ENCODE peak calls at places on chromosomes 2 and 18, in five cellular contexts. C is endothelial cell, Y is GM12891, L is mucosa of gallbladder, E is RCC 7860. N is an unnamed sample.

GRCh38 chr18:71541643-71542042 is 1002.5 kb downstream of the CBLN2 start:
- DNase-seq in Y (no peak), E (no peak), C (no peak), L (no peak), N (no peak)

GRCh38 chr2:200609027-200609614 is 23.3 kb downstream of the AOX1 start:
- DNase-seq in Y (no peak), L (no peak), C (no peak), E (peak), N (no peak)

GRCh38 chr18:23357992-23358594 is 95.0 kb upstream of the RIOK3 start:
- DNase-seq in C (no peak), L (peak), Y (no peak), E (no peak), N (no peak)

GRCh38 chr2:151828890-151829324 is 686 bp upstream of the ARL5A start:
- DNase-seq in L (no peak), Y (no peak), C (no peak), E (no peak), N (no peak)

GRCh38 chr2:108958632-108959341 is 30.2 kb downstream of the EDAR start:
- DNase-seq in E (no peak), C (no peak), Y (no peak), L (no peak), N (no peak)

GRCh38 chr2:84938194-84938879 is 32.6 kb upstream of the KCMF1 start:
- DNase-seq in Y (no peak), E (peak), C (no peak), L (no peak), N (no peak)

GRCh38 chr18:48022531-48023330 is 92.3 kb upstream of the SMAD2 start:
- DNase-seq in E (peak), Y (peak), C (peak), L (no peak), N (peak)

GRCh38 chr2:120239488-120240287 is 13.0 kb upstream of the RALB start:
- DNase-seq in L (no peak), Y (no peak), C (peak), E (peak), N (no peak)

GRCh38 chr2:6642011-6642410 is 223.7 kb downstream of the CMPK2 start:
- DNase-seq in Y (no peak), E (no peak), L (no peak), C (no peak), N (no peak)

GRCh38 chr2:37916512-37917082 is 8.5 kb upstream of the RMDN2 start:
- DNase-seq in E (no peak), L (peak), Y (no peak), C (no peak), N (no peak)

GRCh38 chr2:33268246-33268831 is 208.1 kb upstream of the RASGRP3 start:
- DNase-seq in E (no peak), C (no peak), L (no peak), Y (no peak), N (no peak)

GRCh38 chr18:62663731-62664336 is 51.5 kb upstream of the PHLPP1 start:
- DNase-seq in L (no peak), E (peak), Y (peak), C (no peak), N (no peak)

GRCh38 chr2:219769044-219770030 is 141.9 kb downstream of the SLC4A3 start:
- DNase-seq in C (no peak), Y (no peak), E (no peak), L (no peak), N (no peak)

GRCh38 chr18:27240383-27240782 is 55.3 kb upstream of the CHST9 start:
- DNase-seq in L (no peak), Y (no peak), C (no peak), E (no peak), N (no peak)

GRCh38 chr2:219175928-219176817 is 552 bp downstream of the CNPPD1 start:
- DNase-seq in Y (no peak), L (peak), C (no peak), E (peak), N (no peak)

GRCh38 chr18:6205706-6206105 is 209.0 kb downstream of the L3MBTL4 start:
- DNase-seq in L (no peak), Y (no peak), C (no peak), E (no peak), N (no peak)

GRCh38 chr2:26001743-26002341 is 19.5 kb upstream of the KIF3C start:
- DNase-seq in C (no peak), E (no peak), Y (no peak), L (peak), N (peak)

GRCh38 chr2:201768918-201769317 is 11.8 kb downstream of the ALS2 start:
- DNase-seq in E (no peak), Y (no peak), C (no peak), L (no peak), N (no peak)

GRCh38 chr2:174059178-174059874 is 94.2 kb upstream of the SP3 start:
- DNase-seq in L (no peak), Y (no peak), C (no peak), E (no peak), N (peak)

GRCh38 chr2:216116418-216116817 is 7.3 kb downstream of the XRCC5 start:
- DNase-seq in L (no peak), E (no peak), Y (no peak), C (no peak), N (no peak)

GRCh38 chr2:85886585-85886984 is 2.2 kb downstream of the ST3GAL5 start:
- DNase-seq in E (peak), Y (no peak), C (no peak), L (peak), N (peak)

GRCh38 chr18:59921384-59921891 is 21.6 kb downstream of the PMAIP1 start:
- DNase-seq in E (peak), C (no peak), Y (no peak), L (no peak), N (peak)

GRCh38 chr2:9837451-9837850 is 5.8 kb upstream of the TAF1B start:
- DNase-seq in Y (no peak), E (no peak), L (no peak), C (no peak), N (no peak)

GRCh38 chr2:27023740-27024139 is 9.0 kb upstream of the TMEM214 start:
- DNase-seq in Y (no peak), C (no peak), E (no peak), L (no peak), N (no peak)

GRCh38 chr2:74513605-74514367 is 464 bp upstream of the TLX2 start:
- DNase-seq in Y (no peak), L (no peak), E (no peak), C (no peak), N (no peak)

GRCh38 chr18:42922363-42922762 is 193.1 kb downstream of the RIT2 start:
- DNase-seq in C (no peak), E (no peak), Y (no peak), L (no peak), N (no peak)

GRCh38 chr2:102057502-102058292 is 65.9 kb downstream of the IL1R2 start:
- DNase-seq in C (no peak), L (no peak), E (no peak), Y (no peak), N (no peak)

GRCh38 chr2:226529556-226529955 is 270.1 kb downstream of the IRS1 start:
- DNase-seq in E (no peak), C (no peak), L (no peak), Y (no peak), N (no peak)

GRCh38 chr18:8685141-8685913 is 20.0 kb upstream of the MTCL1 start:
- DNase-seq in Y (no peak), E (no peak), L (no peak), C (no peak), N (no peak)

GRCh38 chr2:95391641-95392310 is 10.7 kb upstream of the FAHD2A start:
- DNase-seq in L (peak), C (no peak), E (no peak), Y (no peak), N (no peak)

GRCh38 chr2:15638720-15639119 is 47.1 kb downstream of the DDX1 start:
- DNase-seq in Y (no peak), L (no peak), C (no peak), E (no peak), N (no peak)

GRCh38 chr2:47094519-47095155 is 60.5 kb downstream of the STPG4 start:
- DNase-seq in L (no peak), C (no peak), E (no peak), Y (no peak), N (no peak)

GRCh38 chr2:173881886-173882285 is 83.3 kb downstream of the SP3 start:
- DNase-seq in C (no peak), L (no peak), Y (no peak), E (no peak), N (no peak)

GRCh38 chr18:62614499-62614898 is 91.7 kb downstream of the ZCCHC2 start:
- DNase-seq in C (no peak), E (no peak), Y (no peak), L (no peak), N (peak)

GRCh38 chr2:12090590-12090989 is 344.2 kb downstream of the LPIN1 start:
- DNase-seq in Y (no peak), L (no peak), E (no peak), C (no peak), N (no peak)